ENCODE peak calls at places on chromosomes 5 and 9, in five cellular contexts. One of them, this sample, is unnamed.

GRCh38 chr9:70073193-70073592 is 29.5 kb downstream of the MAMDC2 start:
- DNase-seq in HCT116: no peak
- DNase-seq in K562: no peak
- DNase-seq in SK-N-SH: no peak
- DNase-seq in GM12878: no peak
- DNase-seq in this sample: no peak

GRCh38 chr9:13395086-13395485 is 115.6 kb upstream of the MPDZ start:
- DNase-seq in HCT116: no peak
- DNase-seq in K562: no peak
- DNase-seq in SK-N-SH: no peak
- DNase-seq in GM12878: no peak
- DNase-seq in this sample: no peak

GRCh38 chr5:149271195-149271716 is 403 bp upstream of the AFAP1L1 start:
- DNase-seq in HCT116: no peak
- DNase-seq in K562: no peak
- DNase-seq in SK-N-SH: no peak
- DNase-seq in GM12878: no peak
- DNase-seq in this sample: no peak

GRCh38 chr5:126043684-126044083 is 379.5 kb upstream of the GRAMD2B start:
- DNase-seq in HCT116: no peak
- DNase-seq in K562: no peak
- DNase-seq in SK-N-SH: no peak
- DNase-seq in GM12878: no peak
- DNase-seq in this sample: no peak

GRCh38 chr9:108761530-108762347 is 94.0 kb downstream of the ACTL7B start:
- DNase-seq in HCT116: peak; percentile 33
- DNase-seq in K562: peak; percentile 76
- DNase-seq in SK-N-SH: peak; percentile 69
- DNase-seq in GM12878: no peak
- DNase-seq in this sample: peak; percentile 73

GRCh38 chr5:9947944-9948343 is 301.7 kb downstream of the ATPSCKMT start:
- DNase-seq in HCT116: no peak
- DNase-seq in K562: no peak
- DNase-seq in SK-N-SH: no peak
- DNase-seq in GM12878: no peak
- DNase-seq in this sample: no peak

GRCh38 chr5:91219803-91220371 is 163.2 kb downstream of the ARRDC3 start:
- DNase-seq in HCT116: peak; percentile 26
- DNase-seq in K562: peak; percentile 37
- DNase-seq in SK-N-SH: peak; percentile 16
- DNase-seq in GM12878: no peak
- DNase-seq in this sample: no peak

GRCh38 chr9:93024986-93025630 is 33.4 kb upstream of the SUSD3 start:
- DNase-seq in HCT116: no peak
- DNase-seq in K562: no peak
- DNase-seq in SK-N-SH: no peak
- DNase-seq in GM12878: no peak
- DNase-seq in this sample: no peak

GRCh38 chr5:143398451-143399237 is 4.8 kb downstream of the NR3C1 start:
- DNase-seq in HCT116: no peak
- DNase-seq in K562: no peak
- DNase-seq in SK-N-SH: no peak
- DNase-seq in GM12878: no peak
- DNase-seq in this sample: no peak

GRCh38 chr9:35736201-35736633 is 3.8 kb downstream of the CREB3 start:
- DNase-seq in HCT116: peak; percentile 64
- DNase-seq in K562: peak; percentile 55
- DNase-seq in SK-N-SH: peak; percentile 69
- DNase-seq in GM12878: no peak
- DNase-seq in this sample: peak; percentile 46

GRCh38 chr9:116112236-116112635 is 41.4 kb upstream of the PAPPA start:
- DNase-seq in HCT116: no peak
- DNase-seq in K562: no peak
- DNase-seq in SK-N-SH: no peak
- DNase-seq in GM12878: no peak
- DNase-seq in this sample: no peak

GRCh38 chr9:129275626-129276247 is 97.7 kb upstream of the IER5L start:
- DNase-seq in HCT116: no peak
- DNase-seq in K562: no peak
- DNase-seq in SK-N-SH: no peak
- DNase-seq in GM12878: no peak
- DNase-seq in this sample: peak; percentile 87

GRCh38 chr9:9920425-9920824 is 692.4 kb downstream of the PTPRD start:
- DNase-seq in HCT116: no peak
- DNase-seq in K562: no peak
- DNase-seq in SK-N-SH: peak; percentile 3
- DNase-seq in GM12878: no peak
- DNase-seq in this sample: no peak

GRCh38 chr9:18905033-18905882 is 127.8 kb downstream of the SAXO1 start:
- DNase-seq in HCT116: no peak
- DNase-seq in K562: no peak
- DNase-seq in SK-N-SH: no peak
- DNase-seq in GM12878: no peak
- DNase-seq in this sample: no peak

GRCh38 chr5:36928947-36929346 is 52.4 kb downstream of the NIPBL start:
- DNase-seq in HCT116: no peak
- DNase-seq in K562: no peak
- DNase-seq in SK-N-SH: no peak
- DNase-seq in GM12878: no peak
- DNase-seq in this sample: no peak

GRCh38 chr9:132716007-132716406 is 45.7 kb downstream of the GTF3C4 start:
- DNase-seq in HCT116: no peak
- DNase-seq in K562: no peak
- DNase-seq in SK-N-SH: no peak
- DNase-seq in GM12878: no peak
- DNase-seq in this sample: no peak

GRCh38 chr5:172881691-172882370 is 47.8 kb downstream of the ERGIC1 start:
- DNase-seq in HCT116: peak; percentile 10
- DNase-seq in K562: peak; percentile 78
- DNase-seq in SK-N-SH: no peak
- DNase-seq in GM12878: peak; percentile 72
- DNase-seq in this sample: no peak

GRCh38 chr5:113266227-113266912 is 168.4 kb downstream of the TSSK1B start:
- DNase-seq in HCT116: no peak
- DNase-seq in K562: no peak
- DNase-seq in SK-N-SH: no peak
- DNase-seq in GM12878: no peak
- DNase-seq in this sample: no peak

GRCh38 chr5:30324083-30324482 is 869.4 kb upstream of the CDH6 start:
- DNase-seq in HCT116: no peak
- DNase-seq in K562: no peak
- DNase-seq in SK-N-SH: no peak
- DNase-seq in GM12878: no peak
- DNase-seq in this sample: no peak

GRCh38 chr5:1882337-1883119 is at the start of gene IRX4:
- DNase-seq in HCT116: peak; percentile 42
- DNase-seq in K562: no peak
- DNase-seq in SK-N-SH: peak; percentile 50
- DNase-seq in GM12878: no peak
- DNase-seq in this sample: peak; percentile 96

GRCh38 chr5:129358069-129358468 is 102.0 kb upstream of the ADAMTS19 start:
- DNase-seq in HCT116: no peak
- DNase-seq in K562: no peak
- DNase-seq in SK-N-SH: no peak
- DNase-seq in GM12878: no peak
- DNase-seq in this sample: no peak

GRCh38 chr5:31811210-31811609 is 172.3 kb downstream of the PDZD2 start:
- DNase-seq in HCT116: peak; percentile 48
- DNase-seq in K562: no peak
- DNase-seq in SK-N-SH: no peak
- DNase-seq in GM12878: no peak
- DNase-seq in this sample: no peak
- TF ChIP-seq JUND in HCT116: peak; percentile 39
- TF ChIP-seq JUND in K562: peak; percentile 61
- TF ChIP-seq JUND in SK-N-SH: peak; percentile 89
- TF ChIP-seq JUND in GM12878: no peak
- TF ChIP-seq JUND in this sample: no peak

DNA sequence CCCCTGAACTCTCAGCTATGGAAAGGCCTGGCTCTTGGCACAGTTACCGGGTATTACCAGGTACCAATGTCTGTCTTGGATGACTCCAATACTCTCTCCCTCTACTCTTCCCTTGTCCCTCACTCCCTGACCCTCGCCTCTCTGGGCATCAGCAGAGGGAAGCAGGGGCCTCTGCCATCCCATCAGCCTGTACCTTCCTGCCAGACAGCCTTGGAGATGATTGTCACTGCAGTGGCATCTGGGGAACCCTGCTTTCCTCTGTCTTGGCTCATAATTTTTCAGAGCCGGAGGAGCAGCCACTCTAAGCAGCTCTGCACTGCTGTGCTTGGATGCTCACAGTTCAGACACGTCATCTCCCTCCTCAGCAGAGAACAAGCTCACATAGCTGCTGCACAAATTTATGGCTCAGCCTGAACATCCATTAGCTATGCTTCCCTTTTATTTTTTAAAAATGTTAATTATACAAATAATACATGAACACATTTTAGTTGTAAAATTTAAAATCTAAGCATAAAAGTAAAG is 274.1 kb downstream of the SMARCA2 start:
- DNase-seq in HCT116: no peak
- DNase-seq in K562: no peak
- DNase-seq in SK-N-SH: no peak
- DNase-seq in GM12878: no peak
- DNase-seq in this sample: no peak
- TF ChIP-seq JUND in HCT116: no peak
- TF ChIP-seq JUND in K562: no peak
- TF ChIP-seq JUND in SK-N-SH: no peak
- TF ChIP-seq JUND in GM12878: no peak
- TF ChIP-seq JUND in this sample: no peak

GRCh38 chr5:59943721-59944120 is 50.2 kb upstream of the PDE4D start:
- DNase-seq in HCT116: no peak
- DNase-seq in K562: no peak
- DNase-seq in SK-N-SH: no peak
- DNase-seq in GM12878: no peak
- DNase-seq in this sample: no peak
- TF ChIP-seq JUND in HCT116: no peak
- TF ChIP-seq JUND in K562: no peak
- TF ChIP-seq JUND in SK-N-SH: no peak
- TF ChIP-seq JUND in GM12878: no peak
- TF ChIP-seq JUND in this sample: no peak

DNA sequence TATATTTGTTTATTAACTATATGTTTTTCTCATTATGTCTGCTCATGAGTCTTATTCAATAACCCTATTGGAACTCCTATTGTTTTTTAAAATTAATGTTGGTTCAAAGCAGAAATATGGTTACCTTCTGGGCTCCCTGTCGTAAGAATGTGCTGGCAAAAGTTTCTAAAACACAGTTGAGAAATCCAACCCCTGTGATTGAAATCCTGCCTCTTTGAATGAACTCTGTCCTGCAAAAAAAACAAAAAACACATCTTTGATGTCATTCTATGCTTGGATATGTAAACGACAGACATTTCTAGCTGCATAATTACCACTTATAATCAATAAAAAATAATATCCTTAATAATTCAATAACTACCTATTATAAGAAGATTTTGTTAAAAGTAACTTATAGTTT is 38.8 kb downstream of the PRELID2 start:
- DNase-seq in HCT116: no peak
- DNase-seq in K562: no peak
- DNase-seq in SK-N-SH: no peak
- DNase-seq in GM12878: no peak
- DNase-seq in this sample: no peak
- TF ChIP-seq JUND in HCT116: no peak
- TF ChIP-seq JUND in K562: no peak
- TF ChIP-seq JUND in SK-N-SH: no peak
- TF ChIP-seq JUND in GM12878: no peak
- TF ChIP-seq JUND in this sample: no peak

This sample was measured in T47D.